ENCODE peak calls at places on chromosomes 6 and 20, in six cellular contexts. W is H1, G is endothelial cell of umbilical vein, Z is K562, X is HCT116, I is SK-N-SH. V is an unnamed sample.

GRCh38 chr6:38114976-38115632 is 295.6 kb downstream of the ZFAND3 start:
- DNase-seq in W (no peak), G (no peak), Z (no peak), X (no peak), I (no peak), V (no peak)

GRCh38 chr20:51592564-51592963 is 50.0 kb upstream of the NFATC2 start:
- DNase-seq in W (no peak), G (no peak), Z (no peak), X (no peak), I (no peak), V (no peak)

GRCh38 chr6:37261198-37261597 is 3.3 kb upstream of the TMEM217 start:
- DNase-seq in W (no peak), G (no peak), Z (no peak), X (no peak), I (no peak), V (no peak)

GRCh38 chr6:68127066-68127465 is 508.0 kb upstream of the ADGRB3 start:
- DNase-seq in W (no peak), G (no peak), Z (no peak), X (no peak), I (no peak), V (no peak)

GRCh38 chr6:36622901-36623546 is 28.9 kb downstream of the SRSF3 start:
- DNase-seq in W (no peak), G (no peak), Z (no peak), X (no peak), I (no peak), V (no peak)

GRCh38 chr6:165484178-165484889 is 174.9 kb upstream of the C6orf118 start:
- DNase-seq in W (no peak), G (no peak), Z (no peak), X (no peak), I (no peak), V (peak)

GRCh38 chr20:58523072-58523681 is 8.0 kb upstream of the APCDD1L start:
- DNase-seq in W (no peak), G (peak), Z (no peak), X (no peak), I (peak), V (no peak)

GRCh38 chr6:38088794-38089193 is 269.3 kb downstream of the ZFAND3 start:
- DNase-seq in W (no peak), G (no peak), Z (no peak), X (no peak), I (no peak), V (no peak)

GRCh38 chr6:104784884-104785283 is 74.8 kb downstream of the HACE1 start:
- DNase-seq in W (no peak), G (peak), Z (no peak), X (no peak), I (peak), V (no peak)
- H2AFZ ChIP-seq in W (no peak), G (no peak), Z (no peak), X (no peak), I (no peak), V (no peak)

GRCh38 chr20:23477223-23477622 is 13.7 kb upstream of the CST8 start:
- DNase-seq in W (no peak), G (no peak), Z (no peak), X (no peak), I (no peak), V (no peak)
- TF ChIP-seq MAX in W (no peak), G (no peak), Z (no peak), X (no peak), I (no peak), V (no peak)

GRCh38 chr6:41441598-41442205 is 104.5 kb upstream of the FOXP4 start:
- DNase-seq in W (no peak), G (no peak), Z (no peak), X (no peak), I (no peak), V (no peak)
- H2AFZ ChIP-seq in W (no peak), G (no peak), Z (no peak), X (no peak), I (no peak), V (no peak)

GRCh38 chr6:12258591-12258990 is 31.6 kb upstream of the EDN1 start:
- DNase-seq in W (no peak), G (no peak), Z (no peak), X (no peak), I (no peak), V (no peak)
- TF ChIP-seq MAX in W (no peak), G (no peak), Z (no peak), X (no peak), I (no peak), V (no peak)

GRCh38 chr6:22029169-22029568 is 267.7 kb downstream of the PRL start:
- DNase-seq in W (no peak), G (no peak), Z (no peak), X (no peak), I (no peak), V (no peak)
- H2AFZ ChIP-seq in W (no peak), G (no peak), Z (peak), X (no peak), I (no peak), V (peak)

GRCh38 chr6:151068761-151069312 is 170.9 kb upstream of the AKAP12 start:
- DNase-seq in W (no peak), G (no peak), Z (no peak), X (no peak), I (no peak), V (no peak)
- TF ChIP-seq MAX in W (no peak), G (no peak), Z (no peak), X (no peak), I (no peak), V (no peak)

DNA sequence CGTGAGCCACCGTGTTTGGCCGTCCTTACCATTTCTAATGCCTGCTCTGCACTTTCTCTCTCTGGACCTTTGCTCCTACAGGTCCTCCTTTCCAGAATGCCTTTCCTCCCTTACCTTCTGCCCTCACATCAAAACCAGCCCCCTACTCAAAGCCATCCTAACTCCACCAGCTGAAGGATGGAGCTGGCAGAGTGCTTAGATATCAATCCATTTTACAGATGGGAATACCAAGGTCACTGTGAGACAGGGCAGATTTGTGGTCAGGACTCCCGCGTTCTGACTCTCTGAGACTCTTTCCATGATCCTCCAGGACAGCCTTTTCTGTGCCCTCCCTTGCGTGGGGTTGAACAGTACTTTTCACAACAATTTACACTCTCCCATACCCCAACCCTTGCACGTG is 41.7 kb upstream of the SCRT2 start:
- DNase-seq in W (no peak), G (no peak), Z (no peak), X (no peak), I (no peak), V (no peak)
- H2AFZ ChIP-seq in W (no peak), G (no peak), Z (no peak), X (no peak), I (no peak), V (no peak)

GRCh38 chr6:144782634-144783033 is 497.5 kb downstream of the UTRN start:
- DNase-seq in W (no peak), G (no peak), Z (no peak), X (no peak), I (no peak), V (no peak)
- TF ChIP-seq MAX in W (no peak), G (no peak), Z (no peak), X (no peak), I (no peak), V (no peak)

GRCh38 chr6:87798393-87799278 is 96.6 kb upstream of the AKIRIN2 start:
- DNase-seq in W (no peak), G (no peak), Z (no peak), X (no peak), I (no peak), V (no peak)

GRCh38 chr6:87803784-87804183 is 101.8 kb upstream of the AKIRIN2 start:
- DNase-seq in W (no peak), G (no peak), Z (no peak), X (no peak), I (no peak), V (no peak)

GRCh38 chr6:87794922-87795885 is 93.2 kb upstream of the AKIRIN2 start:
- DNase-seq in W (no peak), G (no peak), Z (no peak), X (no peak), I (no peak), V (no peak)

DNA sequence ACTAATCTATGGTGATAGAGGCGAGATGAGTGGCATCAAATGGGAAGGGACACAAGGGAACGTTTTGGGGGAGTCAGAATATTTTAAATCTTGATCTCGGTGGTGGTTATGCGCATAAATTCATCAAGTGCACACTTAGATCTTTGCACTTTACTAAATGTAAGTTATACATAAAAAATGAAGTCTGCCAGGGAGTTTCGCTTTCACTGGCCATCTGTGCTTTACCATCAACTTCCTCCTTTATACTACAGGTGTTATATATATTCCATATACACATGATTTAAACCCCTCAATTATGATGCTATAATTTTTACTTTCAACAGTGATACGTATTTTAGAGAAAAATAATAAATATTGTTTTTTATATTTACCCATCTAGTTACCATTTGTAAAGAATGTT is 97.6 kb upstream of the AKIRIN2 start:
- DNase-seq in W (no peak), G (no peak), Z (no peak), X (no peak), I (no peak), V (no peak)
- H2AFZ ChIP-seq in W (no peak), G (no peak), Z (no peak), X (no peak), I (no peak), V (peak)

V was measured in GM12878.